ENCODE peak calls at places on chromosomes 13 and 19, in five cellular contexts. U is dorsolateral prefrontal cortex, O is mammary epithelial cell, D is PC-3, Z is adrenal gland. X is an unnamed sample.

GRCh38 chr13:30832845-30833332 is 73.2 kb upstream of the MEDAG start:
- DNase-seq in D (peak), U (no peak), Z (peak), O (peak), X (peak)

GRCh38 chr13:43802511-43802910 is 15.7 kb upstream of the ENOX1 start:
- DNase-seq in Z (no peak), O (peak), D (peak), U (no peak), X (peak)

GRCh38 chr13:108496364-108497215 is 132.8 kb upstream of the MYO16 start:
- DNase-seq in D (no peak), U (no peak), Z (no peak), O (no peak), X (no peak)

GRCh38 chr13:40401911-40402776 is 264.3 kb downstream of the FOXO1 start:
- DNase-seq in O (peak), U (peak), Z (peak), D (peak), X (peak)

GRCh38 chr19:51473009-51473707 is 5.2 kb upstream of the CEACAM18 start:
- DNase-seq in D (peak), O (peak), U (peak), Z (peak), X (peak)

GRCh38 chr13:106087201-106087600 is 448.3 kb downstream of the EFNB2 start:
- DNase-seq in U (no peak), Z (no peak), O (no peak), D (no peak), X (no peak)

GRCh38 chr19:17671906-17672305 is 16.2 kb downstream of the UNC13A start:
- DNase-seq in D (peak), Z (no peak), U (no peak), O (peak), X (peak)

GRCh38 chr19:16232568-16232967 is 34.9 kb downstream of the AP1M1 start:
- DNase-seq in D (no peak), U (no peak), O (no peak), Z (no peak), X (no peak)

GRCh38 chr13:77919351-77920294 is 992 bp upstream of the EDNRB start:
- DNase-seq in Z (peak), D (no peak), U (peak), O (no peak), X (no peak)

GRCh38 chr19:38079926-38080380 is 144.1 kb downstream of the DPF1 start:
- DNase-seq in D (peak), Z (no peak), U (no peak), O (peak), X (peak)

GRCh38 chr19:57212109-57212508 is 18.7 kb upstream of the AURKC start:
- DNase-seq in D (peak), Z (no peak), U (no peak), O (no peak), X (no peak)

GRCh38 chr19:30479657-30480056 is 107.5 kb downstream of the ZNF536 start:
- DNase-seq in O (no peak), U (no peak), D (no peak), Z (no peak), X (no peak)

GRCh38 chr13:53201454-53202225 is 173.0 kb downstream of the OLFM4 start:
- DNase-seq in U (peak), O (no peak), D (no peak), Z (no peak), X (peak)

GRCh38 chr13:75788494-75788991 is 152.4 kb downstream of the LMO7 start:
- DNase-seq in U (no peak), O (peak), Z (no peak), D (peak), X (no peak)

GRCh38 chr13:61247149-61247936 is 168.3 kb downstream of the PCDH20 start:
- DNase-seq in Z (no peak), D (no peak), U (no peak), O (no peak), X (no peak)

GRCh38 chr13:25901460-25902376 is 150.1 kb downstream of the SHISA2 start:
- DNase-seq in O (peak), U (no peak), Z (no peak), D (peak), X (peak)

GRCh38 chr13:51769455-51770127 is 34.4 kb downstream of the DHRS12 start:
- DNase-seq in Z (no peak), U (no peak), D (no peak), O (no peak), X (no peak)

GRCh38 chr19:18385675-18386542 is at the start of gene GDF15:
- DNase-seq in Z (no peak), D (peak), U (no peak), O (peak), X (peak)

GRCh38 chr13:101416181-101417042 is at the start of gene NALCN:
- DNase-seq in D (peak), U (peak), O (peak), Z (peak), X (peak)

GRCh38 chr13:92553470-92554114 is 673.0 kb upstream of the GPC6 start:
- DNase-seq in O (no peak), U (no peak), Z (no peak), D (no peak), X (no peak)

GRCh38 chr19:38734426-38735256 is 9.6 kb downstream of the CAPN12 start:
- DNase-seq in U (no peak), Z (peak), D (peak), O (peak), X (no peak)

GRCh38 chr13:38947049-38947448 is 43.6 kb downstream of the STOML3 start:
- DNase-seq in O (peak), Z (no peak), U (no peak), D (no peak), X (no peak)

GRCh38 chr19:44738603-44739585 is 9.6 kb upstream of the BCL3 start:
- DNase-seq in O (no peak), Z (peak), D (no peak), U (no peak), X (no peak)

GRCh38 chr13:21717817-21718216 is 46.9 kb downstream of the FGF9 start:
- DNase-seq in Z (no peak), O (peak), D (peak), U (no peak), X (peak)

DNA sequence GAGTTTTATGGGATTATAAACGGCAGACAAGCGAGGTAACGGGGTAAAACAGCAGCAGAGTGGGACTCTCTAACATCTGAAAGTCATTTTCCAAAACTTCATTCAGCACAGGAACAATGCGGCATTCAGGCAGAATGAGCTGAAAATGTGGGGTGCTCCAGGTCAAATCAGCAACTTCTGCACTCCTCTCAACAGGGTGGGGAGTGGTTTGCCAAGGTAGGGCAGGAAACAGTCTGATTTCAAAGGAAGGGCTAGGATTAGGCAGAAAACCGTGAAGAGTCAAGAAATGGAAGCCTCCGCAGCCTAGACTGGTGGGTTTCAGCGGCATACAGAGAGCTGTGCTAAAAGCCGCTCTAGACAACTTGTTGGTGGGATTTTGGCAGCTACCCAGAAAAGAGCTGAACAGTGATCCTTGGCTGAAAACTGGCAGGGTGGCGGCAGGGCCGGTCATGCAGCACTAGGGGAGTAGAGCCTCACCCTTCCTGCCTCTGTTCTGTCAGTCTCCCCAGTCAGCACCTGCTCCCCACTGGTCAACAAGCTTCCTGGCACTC is 154.2 kb upstream of the KLF12 start:
- DNase-seq in D (no peak), Z (no peak), U (peak), O (peak), X (no peak)
- H3K27ac ChIP-seq in D (no peak), Z (no peak), U (peak), O (peak), X (no peak)

DNA sequence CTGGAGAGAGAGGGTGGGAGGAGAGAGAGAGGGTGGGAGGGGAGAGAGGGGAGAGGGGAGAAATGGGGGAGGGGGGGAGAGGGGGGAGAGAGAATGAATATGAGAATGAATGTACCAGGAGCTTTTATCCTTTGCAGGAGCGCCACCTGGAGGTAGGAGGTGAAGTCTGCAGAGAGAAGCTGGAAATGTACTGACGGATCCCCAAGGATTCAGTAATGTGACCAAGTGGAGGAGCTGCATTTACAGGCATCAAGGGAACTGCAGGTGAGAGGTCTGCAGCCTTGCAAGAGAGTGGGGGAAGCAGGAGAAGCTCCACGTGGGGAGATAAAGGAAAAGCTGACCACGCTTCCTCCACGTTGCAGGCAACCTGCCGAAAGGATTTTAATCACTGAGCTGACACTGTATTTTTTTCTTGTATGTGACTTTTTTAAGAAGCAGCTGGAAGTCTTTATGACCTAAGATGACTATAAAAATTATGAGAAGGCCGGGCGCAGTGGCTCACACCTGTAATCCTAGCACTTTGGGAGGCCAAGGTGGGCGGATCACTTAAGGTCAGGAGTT is 33.7 kb downstream of the VSTM1 start:
- DNase-seq in Z (peak), D (peak), U (peak), O (peak), X (peak)
- TF ChIP-seq CTCF in Z (peak), D (peak), U (peak), O (peak), X (peak)

DNA sequence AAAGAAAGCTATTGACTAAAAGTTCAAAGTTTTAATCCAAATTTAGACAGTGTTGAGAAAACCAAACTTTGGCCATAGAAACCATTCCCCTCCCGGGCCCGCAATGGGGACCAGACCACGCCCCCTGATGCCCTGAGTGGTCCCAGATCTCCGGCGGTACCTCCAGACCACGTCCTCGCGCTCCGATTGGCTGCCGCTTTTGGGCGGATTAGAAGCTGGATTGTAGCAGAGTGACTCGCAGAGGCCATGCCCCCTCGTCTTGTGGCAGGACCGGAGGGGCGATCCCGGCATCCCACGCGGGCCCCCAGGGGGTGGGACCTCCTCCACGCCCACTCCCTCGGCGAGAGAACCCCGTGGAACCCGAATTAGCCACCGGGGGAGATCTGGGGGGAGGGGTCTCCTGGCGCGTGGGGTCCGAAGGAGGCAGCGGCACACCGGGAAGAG is 812 bp upstream of the HSD17B14 start:
- DNase-seq in O (no peak), Z (peak), U (peak), D (peak), X (no peak)
- H3K27ac ChIP-seq in O (no peak), Z (no peak), U (peak), D (no peak), X (no peak)

DNA sequence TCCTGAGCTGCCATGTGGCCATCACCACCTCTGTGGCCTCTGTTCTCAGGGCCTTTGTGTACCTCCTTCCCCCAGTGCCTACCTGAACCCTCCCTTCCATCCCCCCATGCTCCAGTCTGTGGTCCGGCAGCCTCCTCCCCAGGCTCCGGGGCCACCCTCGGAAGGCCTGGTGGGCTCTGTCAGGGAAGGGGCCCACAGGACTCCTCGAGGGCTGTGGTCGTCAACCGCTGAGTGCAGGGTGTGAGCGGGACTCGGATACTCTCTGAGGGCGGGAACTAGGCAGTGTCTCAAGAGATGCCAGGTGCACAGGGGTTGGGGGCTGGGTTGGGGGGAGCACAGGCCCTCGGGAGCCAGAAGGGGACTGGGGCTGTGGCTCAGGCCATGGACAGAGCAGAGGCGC is 3.9 kb downstream of the MAP2K7 start:
- DNase-seq in O (no peak), Z (no peak), D (no peak), U (no peak), X (no peak)
- TF ChIP-seq CTCF in O (no peak), Z (no peak), D (no peak), U (no peak), X (no peak)

GRCh38 chr13:112998506-112999280 is 29.7 kb downstream of the MCF2L start:
- DNase-seq in O (no peak), D (no peak), Z (no peak), U (no peak), X (no peak)

GRCh38 chr13:113002206-113002821 is 33.3 kb downstream of the MCF2L start:
- DNase-seq in Z (no peak), U (no peak), O (no peak), D (no peak), X (no peak)

GRCh38 chr13:112999414-113000177 is 30.6 kb downstream of the MCF2L start:
- DNase-seq in D (no peak), U (no peak), O (no peak), Z (no peak), X (no peak)

GRCh38 chr13:113001251-113002140 is 32.5 kb downstream of the MCF2L start:
- DNase-seq in O (no peak), D (peak), U (peak), Z (peak), X (no peak)

DNA sequence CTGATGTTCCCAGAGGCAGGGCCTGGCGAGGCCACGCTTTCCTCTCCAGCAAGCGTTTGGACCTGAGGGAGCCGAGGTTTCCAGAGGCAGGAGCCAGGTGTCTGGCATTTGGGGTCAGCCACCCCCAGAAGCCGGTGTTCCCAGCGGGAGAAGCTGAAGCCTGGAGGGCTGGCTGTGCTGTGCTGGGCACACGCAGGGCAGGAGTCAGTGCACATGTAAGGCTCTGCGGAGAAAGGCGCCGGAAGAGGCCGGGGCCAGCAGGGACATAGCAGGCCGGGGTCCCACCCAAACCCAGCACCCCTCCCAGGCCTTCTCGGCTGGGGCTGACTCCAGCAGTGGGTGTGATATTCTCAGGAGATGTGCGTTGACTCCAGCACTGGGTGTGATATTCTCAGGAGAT is 31.6 kb downstream of the MCF2L start:
- DNase-seq in U (no peak), Z (no peak), O (no peak), D (no peak), X (no peak)
- H3K27ac ChIP-seq in U (peak), Z (no peak), O (no peak), D (no peak), X (no peak)

GRCh38 chr13:98219685-98220084 is 42.6 kb upstream of the RNF113B start:
- DNase-seq in O (no peak), U (no peak), Z (no peak), D (no peak), X (no peak)
- TF ChIP-seq CTCF in O (no peak), U (no peak), Z (no peak), D (no peak), X (no peak)

GRCh38 chr19:1384478-1385110 is 887 bp downstream of the NDUFS7 start:
- DNase-seq in D (no peak), Z (no peak), U (no peak), O (no peak), X (no peak)
- H3K27ac ChIP-seq in D (peak), Z (no peak), U (peak), O (peak), X (peak)

GRCh38 chr19:50171752-50172151 is 8.7 kb upstream of the IZUMO2 start:
- DNase-seq in U (no peak), D (peak), Z (no peak), O (no peak), X (no peak)
- TF ChIP-seq CTCF in U (no peak), D (no peak), Z (no peak), O (no peak), X (no peak)

GRCh38 chr13:98962901-98963594 is 14.8 kb downstream of the DOCK9 start:
- DNase-seq in Z (no peak), U (no peak), D (no peak), O (no peak), X (no peak)

GRCh38 chr13:98959299-98959698 is 18.6 kb downstream of the DOCK9 start:
- DNase-seq in O (no peak), D (no peak), U (no peak), Z (no peak), X (no peak)

GRCh38 chr13:98960331-98961203 is 17.3 kb downstream of the DOCK9 start:
- DNase-seq in U (no peak), Z (no peak), O (no peak), D (no peak), X (no peak)

GRCh38 chr13:98959775-98960325 is 18.0 kb downstream of the DOCK9 start:
- DNase-seq in U (no peak), O (no peak), D (no peak), Z (no peak), X (no peak)

GRCh38 chr13:98961204-98962105 is 16.4 kb downstream of the DOCK9 start:
- DNase-seq in O (peak), U (no peak), Z (no peak), D (no peak), X (peak)
- H3K27ac ChIP-seq in O (no peak), U (peak), Z (no peak), D (no peak), X (no peak)